ENCODE peak calls at places on chromosomes 13 and 19, in five cellular contexts. Z, G, W, K and J are unnamed samples.

GRCh38 chr19:48750771-48751504 is 1.5 kb downstream of the FUT1 start:
- DNase-seq in K (no peak), G (no peak), Z (no peak), W (no peak), J (no peak)

GRCh38 chr19:11304936-11305335 is 9.0 kb downstream of the TSPAN16 start:
- DNase-seq in G (no peak), Z (no peak), K (no peak), W (no peak), J (no peak)

GRCh38 chr13:45219938-45220375 is 19.1 kb upstream of the KCTD4 start:
- DNase-seq in Z (no peak), K (peak; percentile 65), G (no peak), W (peak; percentile 87), J (no peak)

GRCh38 chr19:16891696-16892382 is 3.0 kb downstream of the F2RL3 start:
- DNase-seq in W (no peak), G (no peak), K (no peak), Z (no peak), J (no peak)

GRCh38 chr13:98254541-98254940 is 77.5 kb upstream of the RNF113B start:
- DNase-seq in K (peak; percentile 71), G (no peak), Z (no peak), W (no peak), J (peak; percentile 39)

GRCh38 chr13:46165485-46166220 is 16.3 kb downstream of the LCP1 start:
- DNase-seq in K (no peak), Z (no peak), W (peak; percentile 57), G (no peak), J (peak; percentile 20)

GRCh38 chr13:23643828-23644419 is 73.7 kb downstream of the TNFRSF19 start:
- DNase-seq in Z (no peak), G (no peak), K (no peak), W (no peak), J (no peak)

GRCh38 chr19:32404213-32404938 is 1.2 kb upstream of the DPY19L3 start:
- DNase-seq in G (no peak), Z (no peak), W (peak; percentile 31), K (no peak), J (no peak)

GRCh38 chr19:29532097-29532496 is 6.3 kb downstream of the VSTM2B start:
- DNase-seq in G (peak; percentile 8), W (no peak), Z (no peak), K (no peak), J (no peak)

GRCh38 chr19:13063461-13064091 is 39.1 kb downstream of the LYL1 start:
- DNase-seq in Z (no peak), K (no peak), G (peak; percentile 46), W (no peak), J (no peak)

GRCh38 chr13:51564252-51564651 is 20.0 kb upstream of the WDFY2 start:
- DNase-seq in Z (no peak), W (no peak), G (no peak), K (no peak), J (no peak)

GRCh38 chr19:35741216-35741541 is 1.1 kb downstream of the IGFLR1 start:
- DNase-seq in G (no peak), W (no peak), K (no peak), Z (no peak), J (no peak)

GRCh38 chr19:750640-751423 is at the start of gene MISP:
- DNase-seq in W (no peak), G (no peak), Z (peak; percentile 95), K (no peak), J (no peak)

GRCh38 chr19:10768936-10769335 is 51.1 kb downstream of the DNM2 start:
- DNase-seq in W (no peak), Z (no peak), K (no peak), G (no peak), J (no peak)

GRCh38 chr13:25525884-25526283 is 154.1 kb downstream of the ATP8A2 start:
- DNase-seq in W (no peak), Z (no peak), G (no peak), K (no peak), J (no peak)

GRCh38 chr19:55813906-55814305 is 17.9 kb downstream of the NLRP11 start:
- DNase-seq in W (no peak), G (no peak), K (no peak), Z (no peak), J (no peak)

GRCh38 chr13:43269037-43269476 is 245.7 kb downstream of the DNAJC15 start:
- DNase-seq in W (peak; percentile 94), K (peak; percentile 95), Z (no peak), G (no peak), J (peak; percentile 91)

GRCh38 chr13:33285420-33286124 is at the start of gene STARD13:
- DNase-seq in K (peak; percentile 95), Z (peak; percentile 21), W (peak; percentile 99), G (peak; percentile 96), J (peak; percentile 96)

GRCh38 chr19:47713046-47714021 is at the start of gene EHD2:
- DNase-seq in Z (no peak), W (peak; percentile 81), G (peak; percentile 42), K (peak; percentile 63), J (no peak)

GRCh38 chr13:90302113-90302512 is 1045.4 kb upstream of the MIR17HG start:
- DNase-seq in Z (no peak), K (peak; percentile 32), G (no peak), W (peak; percentile 55), J (peak; percentile 42)

GRCh38 chr19:38900220-38900629 is 456 bp downstream of the NFKBIB start:
- DNase-seq in K (no peak), Z (no peak), W (no peak), G (no peak), J (no peak)

GRCh38 chr13:99027260-99027659 is 49.4 kb upstream of the DOCK9 start:
- DNase-seq in K (no peak), W (peak; percentile 48), Z (no peak), G (no peak), J (no peak)

GRCh38 chr19:29120471-29120870 is 92.5 kb downstream of the UQCRFS1 start:
- DNase-seq in W (no peak), Z (no peak), G (no peak), K (no peak), J (no peak)

GRCh38 chr19:1432507-1432887 is 5.7 kb upstream of the RPS15 start:
- DNase-seq in G (no peak), Z (no peak), W (no peak), K (no peak), J (no peak)

GRCh38 chr19:17996826-17997316 is 11.1 kb upstream of the ARRDC2 start:
- DNase-seq in G (peak; percentile 90), W (peak; percentile 76), K (peak; percentile 48), Z (peak; percentile 37), J (no peak)

GRCh38 chr19:47613165-47614146 is 4.5 kb downstream of the BICRA start:
- DNase-seq in Z (no peak), K (peak; percentile 57), W (peak; percentile 52), G (peak; percentile 22), J (peak; percentile 60)

GRCh38 chr13:43263047-43263446 is 239.7 kb downstream of the DNAJC15 start:
- DNase-seq in W (no peak), K (no peak), Z (no peak), G (no peak), J (no peak)

GRCh38 chr13:35499131-35500051 is 22.9 kb upstream of the MAB21L1 start:
- DNase-seq in Z (peak; percentile 84), W (no peak), K (no peak), G (no peak), J (no peak)

GRCh38 chr13:27117947-27118346 is 53.7 kb downstream of the USP12 start:
- DNase-seq in K (no peak), G (no peak), W (no peak), Z (no peak), J (no peak)

GRCh38 chr19:18649371-18650047 is 12.7 kb downstream of the KLHL26 start:
- DNase-seq in K (no peak), Z (no peak), G (peak; percentile 75), W (no peak), J (peak; percentile 38)

GRCh38 chr13:30710442-30710841 is 24.9 kb upstream of the ALOX5AP start:
- DNase-seq in Z (no peak), W (no peak), K (no peak), G (no peak), J (no peak)